ENCODE peak calls at places on chromosomes 6 and 20, in four cellular contexts. A, Y, E and B are unnamed samples.

GRCh38 chr6:30754631-30755030 is 10.3 kb upstream of the IER3 start:
- DNase-seq in E (no peak), A (peak), Y (peak), B (no peak)

GRCh38 chr6:101534821-101535220 is 141.3 kb downstream of the GRIK2 start:
- DNase-seq in A (no peak), Y (no peak), E (no peak), B (no peak)

GRCh38 chr6:156498696-156499095 is 278.5 kb upstream of the ARID1B start:
- DNase-seq in Y (no peak), A (no peak), E (no peak), B (no peak)

GRCh38 chr6:150327117-150327774 is 41.6 kb upstream of the IYD start:
- DNase-seq in A (no peak), E (no peak), Y (no peak), B (no peak)

GRCh38 chr20:32674362-32674789 is 635 bp upstream of the C20orf203 start:
- DNase-seq in E (peak), A (peak), Y (peak), B (peak)

GRCh38 chr6:70112686-70113570 is 190.0 kb downstream of the COL9A1 start:
- DNase-seq in E (no peak), Y (no peak), A (no peak), B (no peak)

GRCh38 chr6:146433881-146434741 is 109.5 kb upstream of the RAB32 start:
- DNase-seq in A (peak), E (no peak), Y (peak), B (no peak)

GRCh38 chr6:10396775-10397174 is 18.1 kb downstream of the TFAP2A start:
- DNase-seq in E (no peak), Y (no peak), A (no peak), B (no peak)

GRCh38 chr6:133040025-133040838 is 200.9 kb upstream of the EYA4 start:
- DNase-seq in Y (peak), E (no peak), A (peak), B (peak)

GRCh38 chr6:170262481-170263088 is 28.3 kb downstream of the DLL1 start:
- DNase-seq in Y (no peak), E (no peak), A (no peak), B (no peak)

GRCh38 chr6:106659859-106660258 is 30.5 kb downstream of the QRSL1 start:
- DNase-seq in E (no peak), A (no peak), Y (no peak), B (no peak)

GRCh38 chr6:136015531-136015930 is 164.0 kb downstream of the PDE7B start:
- DNase-seq in Y (peak), E (no peak), A (no peak), B (no peak)

GRCh38 chr6:107646176-107646575 is 156.3 kb downstream of the SOBP start:
- DNase-seq in A (no peak), Y (no peak), E (peak), B (no peak)

GRCh38 chr6:85677243-85677956 is 34.7 kb upstream of the SYNCRIP start:
- DNase-seq in E (no peak), Y (no peak), A (no peak), B (no peak)

GRCh38 chr20:56411759-56412472 is at the start of gene CASS4:
- DNase-seq in Y (peak), A (no peak), E (peak), B (peak)

GRCh38 chr6:69796081-69796626 is 656 bp downstream of the LMBRD1 start:
- DNase-seq in E (peak), Y (peak), A (peak), B (peak)

GRCh38 chr20:38018385-38018784 is 14.9 kb downstream of the TTI1 start:
- DNase-seq in A (no peak), Y (no peak), E (no peak), B (no peak)

GRCh38 chr6:135983093-135983492 is 131.6 kb downstream of the PDE7B start:
- DNase-seq in A (no peak), Y (no peak), E (no peak), B (no peak)

GRCh38 chr6:20203561-20204528 is 8.4 kb downstream of the MBOAT1 start:
- DNase-seq in Y (no peak), A (no peak), E (no peak), B (no peak)

GRCh38 chr6:163491901-163492300 is 77.4 kb downstream of the QKI start:
- DNase-seq in E (no peak), A (no peak), Y (no peak), B (no peak)

GRCh38 chr6:155309150-155309549 is 5.1 kb downstream of the TFB1M start:
- DNase-seq in E (no peak), A (no peak), Y (no peak), B (no peak)
- H3K27ac ChIP-seq in E (no peak), A (no peak), Y (no peak), B (no peak)

DNA sequence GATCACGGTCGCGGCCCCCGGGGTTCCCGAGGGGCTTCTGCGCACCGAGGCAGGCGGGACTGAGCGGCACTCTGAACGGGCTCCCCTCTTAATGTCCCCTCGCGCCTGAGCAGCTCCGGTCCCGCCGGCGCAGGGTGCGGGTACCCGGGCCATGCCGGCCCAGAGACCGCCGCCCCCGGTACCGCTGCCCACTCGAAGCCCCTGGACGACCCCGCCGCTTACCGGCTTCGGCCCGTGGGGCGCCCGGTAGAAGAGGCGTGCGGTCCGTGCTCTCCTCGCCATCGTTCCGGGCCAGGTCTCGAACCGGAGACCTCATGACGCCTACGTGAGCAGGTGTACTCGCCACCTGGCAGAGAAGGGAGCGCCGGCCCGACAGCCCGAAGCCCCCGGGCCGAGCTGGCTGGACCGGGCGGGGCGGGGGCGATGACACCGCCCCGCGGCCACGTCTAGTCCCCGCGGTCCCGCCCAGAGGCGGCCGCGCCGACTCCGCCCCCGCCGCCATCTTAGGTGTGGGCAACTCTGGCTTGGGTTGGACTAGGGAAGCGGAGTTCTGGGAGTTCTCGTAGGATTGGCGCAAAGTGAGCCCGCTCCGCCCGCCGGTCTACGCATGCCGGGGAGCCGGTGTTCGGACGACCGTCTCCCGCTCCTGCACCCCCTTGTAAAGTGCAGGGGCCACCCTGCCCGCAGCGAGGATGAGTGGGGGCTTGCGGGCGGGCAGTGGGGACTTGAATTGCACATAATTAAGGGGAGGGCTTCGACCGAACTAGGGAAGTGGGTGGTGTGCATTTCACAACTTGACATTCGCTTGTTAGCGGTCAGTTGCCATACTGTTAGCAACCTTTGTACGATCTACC is at the start of gene SLC17A5:
- DNase-seq in A (peak), E (peak), Y (peak), B (peak)
- TF ChIP-seq CTCF in A (no peak), E (no peak), Y (no peak), B (no peak)

DNA sequence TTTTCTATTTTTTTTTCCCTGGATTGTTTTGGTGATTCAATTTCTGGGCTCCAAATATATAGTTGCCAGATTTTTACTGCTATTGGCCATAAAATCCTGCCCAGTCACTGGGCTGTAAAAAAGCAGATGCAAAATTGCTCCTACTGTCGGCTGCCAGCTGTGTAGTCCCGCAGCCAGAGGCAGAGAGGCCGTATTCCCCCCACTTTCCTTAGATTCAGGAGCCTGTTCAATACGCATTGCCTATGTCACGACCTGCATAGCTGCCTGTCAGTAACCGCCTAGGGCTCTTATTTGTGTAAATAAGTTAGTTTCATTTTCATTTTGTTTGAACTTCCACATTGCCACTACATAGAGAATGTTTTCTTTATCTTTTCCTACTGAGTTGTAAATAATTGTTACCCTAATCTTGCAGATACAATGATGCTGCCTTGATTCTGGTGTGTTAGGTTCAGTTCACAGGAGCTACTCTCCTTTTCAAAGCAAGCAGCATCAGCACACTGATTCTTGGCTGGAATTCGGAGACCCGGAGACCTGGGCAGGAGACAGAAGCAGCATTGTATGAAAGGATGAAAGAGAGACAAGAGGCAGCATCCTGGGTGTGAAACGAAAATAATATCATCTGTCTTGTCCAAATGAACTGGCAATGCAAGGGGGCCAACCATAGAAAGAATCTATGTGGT is 46.0 kb upstream of the UST start:
- DNase-seq in E (no peak), Y (peak), A (peak), B (peak)
- H3K4me3 ChIP-seq in E (peak), Y (peak), A (peak), B (peak)

DNA sequence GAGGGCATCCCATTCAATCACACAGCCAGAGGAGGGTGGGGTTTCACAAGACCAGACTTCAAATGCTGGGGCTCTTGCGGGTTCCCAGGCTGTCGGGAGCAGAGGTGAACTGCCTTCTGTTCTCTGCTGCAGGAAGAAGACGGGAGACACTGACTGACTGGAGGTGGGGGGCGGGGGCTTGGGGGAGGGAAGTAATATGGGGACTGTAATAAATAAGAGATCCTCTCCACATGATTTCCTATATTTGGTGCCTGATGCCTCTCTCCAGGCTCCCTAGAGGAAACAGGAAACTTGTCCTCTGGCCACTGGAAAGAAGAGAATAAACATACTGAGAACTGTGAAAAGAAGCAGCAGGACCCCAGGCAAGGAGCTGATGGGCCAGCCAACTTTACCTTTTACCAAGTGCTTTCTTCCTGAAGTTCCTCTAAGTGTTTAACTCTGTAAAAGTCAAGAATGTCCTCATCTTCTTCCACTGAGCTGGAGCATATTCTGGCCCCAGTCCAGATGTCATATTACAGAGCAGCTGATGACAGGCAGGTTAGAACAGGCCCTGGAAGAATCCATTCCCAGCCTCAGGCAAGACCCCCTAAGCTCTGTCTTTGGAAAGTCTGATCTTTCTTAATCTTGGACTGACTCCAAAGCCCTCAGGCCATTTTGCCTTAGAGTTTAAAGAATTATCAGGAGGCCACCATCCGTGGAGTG is 33.2 kb upstream of the ADGRF5 start:
- DNase-seq in Y (no peak), E (no peak), A (peak), B (no peak)
- H3K27ac ChIP-seq in Y (no peak), E (no peak), A (no peak), B (no peak)